ENCODE peak calls at places on chromosomes 2 and 18, in eight cellular contexts. One of them, this sample, is unnamed.

GRCh38 chr2:157256621-157257020 is 884 bp upstream of the GALNT5 start:
- DNase-seq in CD8-positive, alpha-beta T cell: no peak
- DNase-seq in GM18507: no peak
- DNase-seq in T-helper 2 cell: no peak
- DNase-seq in stimulated activated naive B cell treated with anti-CD40 and anti-IgM and Interleukin-4, amounts not matched to agents 10 μg/mL and 1 μg/mL and 100 μg/mL, for 72 hours: no peak
- DNase-seq in esophagus squamous epithelium: no peak
- DNase-seq in ELR: no peak
- DNase-seq in NCI-H2081: no peak
- DNase-seq in this sample: peak

GRCh38 chr2:239289545-239289944 is 111.3 kb downstream of the HDAC4 start:
- DNase-seq in GM18507: no peak
- DNase-seq in NCI-H2081: no peak
- DNase-seq in ELR: no peak
- DNase-seq in esophagus squamous epithelium: no peak
- DNase-seq in stimulated activated naive B cell treated with anti-CD40 and anti-IgM and Interleukin-4, amounts not matched to agents 10 μg/mL and 1 μg/mL and 100 μg/mL, for 72 hours: no peak
- DNase-seq in CD8-positive, alpha-beta T cell: peak
- DNase-seq in T-helper 2 cell: no peak
- DNase-seq in this sample: no peak

GRCh38 chr2:234478121-234478858 is 18.6 kb downstream of the ARL4C start:
- DNase-seq in CD8-positive, alpha-beta T cell: no peak
- DNase-seq in GM18507: no peak
- DNase-seq in T-helper 2 cell: no peak
- DNase-seq in esophagus squamous epithelium: no peak
- DNase-seq in stimulated activated naive B cell treated with anti-CD40 and anti-IgM and Interleukin-4, amounts not matched to agents 10 μg/mL and 1 μg/mL and 100 μg/mL, for 72 hours: no peak
- DNase-seq in ELR: no peak
- DNase-seq in NCI-H2081: no peak
- DNase-seq in this sample: no peak

GRCh38 chr2:182763311-182763912 is 47.4 kb downstream of the DNAJC10 start:
- DNase-seq in ELR: peak
- DNase-seq in GM18507: no peak
- DNase-seq in esophagus squamous epithelium: no peak
- DNase-seq in stimulated activated naive B cell treated with anti-CD40 and anti-IgM and Interleukin-4, amounts not matched to agents 10 μg/mL and 1 μg/mL and 100 μg/mL, for 72 hours: no peak
- DNase-seq in CD8-positive, alpha-beta T cell: no peak
- DNase-seq in NCI-H2081: peak
- DNase-seq in T-helper 2 cell: no peak
- DNase-seq in this sample: no peak

GRCh38 chr2:46073540-46074018 is 223.6 kb upstream of the EPAS1 start:
- DNase-seq in esophagus squamous epithelium: no peak
- DNase-seq in ELR: peak
- DNase-seq in T-helper 2 cell: no peak
- DNase-seq in NCI-H2081: no peak
- DNase-seq in stimulated activated naive B cell treated with anti-CD40 and anti-IgM and Interleukin-4, amounts not matched to agents 10 μg/mL and 1 μg/mL and 100 μg/mL, for 72 hours: no peak
- DNase-seq in GM18507: no peak
- DNase-seq in CD8-positive, alpha-beta T cell: no peak
- DNase-seq in this sample: no peak

GRCh38 chr2:133296396-133296795 is 271.9 kb downstream of the NCKAP5 start:
- DNase-seq in CD8-positive, alpha-beta T cell: no peak
- DNase-seq in T-helper 2 cell: no peak
- DNase-seq in GM18507: no peak
- DNase-seq in ELR: no peak
- DNase-seq in stimulated activated naive B cell treated with anti-CD40 and anti-IgM and Interleukin-4, amounts not matched to agents 10 μg/mL and 1 μg/mL and 100 μg/mL, for 72 hours: no peak
- DNase-seq in NCI-H2081: no peak
- DNase-seq in esophagus squamous epithelium: no peak
- DNase-seq in this sample: no peak

GRCh38 chr18:21191596-21192307 is 50.3 kb upstream of the GREB1L start:
- DNase-seq in esophagus squamous epithelium: no peak
- DNase-seq in ELR: peak
- DNase-seq in CD8-positive, alpha-beta T cell: no peak
- DNase-seq in T-helper 2 cell: no peak
- DNase-seq in NCI-H2081: peak
- DNase-seq in stimulated activated naive B cell treated with anti-CD40 and anti-IgM and Interleukin-4, amounts not matched to agents 10 μg/mL and 1 μg/mL and 100 μg/mL, for 72 hours: no peak
- DNase-seq in GM18507: no peak
- DNase-seq in this sample: no peak

GRCh38 chr2:101679037-101679726 is 18.3 kb upstream of the MAP4K4 start:
- DNase-seq in ELR: peak
- DNase-seq in NCI-H2081: peak
- DNase-seq in esophagus squamous epithelium: no peak
- DNase-seq in stimulated activated naive B cell treated with anti-CD40 and anti-IgM and Interleukin-4, amounts not matched to agents 10 μg/mL and 1 μg/mL and 100 μg/mL, for 72 hours: no peak
- DNase-seq in GM18507: no peak
- DNase-seq in CD8-positive, alpha-beta T cell: no peak
- DNase-seq in T-helper 2 cell: no peak
- DNase-seq in this sample: no peak

GRCh38 chr18:51666717-51667320 is 469.3 kb upstream of the MEX3C start:
- DNase-seq in esophagus squamous epithelium: no peak
- DNase-seq in stimulated activated naive B cell treated with anti-CD40 and anti-IgM and Interleukin-4, amounts not matched to agents 10 μg/mL and 1 μg/mL and 100 μg/mL, for 72 hours: no peak
- DNase-seq in T-helper 2 cell: no peak
- DNase-seq in NCI-H2081: peak
- DNase-seq in ELR: no peak
- DNase-seq in GM18507: no peak
- DNase-seq in CD8-positive, alpha-beta T cell: no peak
- DNase-seq in this sample: no peak

GRCh38 chr2:55923091-55923977 is at the start of gene EFEMP1:
- DNase-seq in GM18507: no peak
- DNase-seq in T-helper 2 cell: no peak
- DNase-seq in stimulated activated naive B cell treated with anti-CD40 and anti-IgM and Interleukin-4, amounts not matched to agents 10 μg/mL and 1 μg/mL and 100 μg/mL, for 72 hours: no peak
- DNase-seq in esophagus squamous epithelium: no peak
- DNase-seq in NCI-H2081: no peak
- DNase-seq in ELR: peak
- DNase-seq in CD8-positive, alpha-beta T cell: no peak
- DNase-seq in this sample: no peak

GRCh38 chr2:65057391-65058052 is 1.3 kb downstream of the CEP68 start:
- DNase-seq in stimulated activated naive B cell treated with anti-CD40 and anti-IgM and Interleukin-4, amounts not matched to agents 10 μg/mL and 1 μg/mL and 100 μg/mL, for 72 hours: peak
- DNase-seq in CD8-positive, alpha-beta T cell: peak
- DNase-seq in NCI-H2081: peak
- DNase-seq in T-helper 2 cell: no peak
- DNase-seq in esophagus squamous epithelium: no peak
- DNase-seq in ELR: peak
- DNase-seq in GM18507: no peak
- DNase-seq in this sample: peak

GRCh38 chr2:72789241-72789640 is 36.6 kb downstream of the EXOC6B start:
- DNase-seq in ELR: peak
- DNase-seq in CD8-positive, alpha-beta T cell: no peak
- DNase-seq in stimulated activated naive B cell treated with anti-CD40 and anti-IgM and Interleukin-4, amounts not matched to agents 10 μg/mL and 1 μg/mL and 100 μg/mL, for 72 hours: no peak
- DNase-seq in T-helper 2 cell: no peak
- DNase-seq in NCI-H2081: no peak
- DNase-seq in GM18507: no peak
- DNase-seq in esophagus squamous epithelium: no peak
- DNase-seq in this sample: no peak

GRCh38 chr2:101518470-101519172 is 43.7 kb upstream of the RFX8 start:
- DNase-seq in esophagus squamous epithelium: no peak
- DNase-seq in NCI-H2081: peak
- DNase-seq in T-helper 2 cell: no peak
- DNase-seq in GM18507: no peak
- DNase-seq in ELR: peak
- DNase-seq in stimulated activated naive B cell treated with anti-CD40 and anti-IgM and Interleukin-4, amounts not matched to agents 10 μg/mL and 1 μg/mL and 100 μg/mL, for 72 hours: no peak
- DNase-seq in CD8-positive, alpha-beta T cell: no peak
- DNase-seq in this sample: no peak

GRCh38 chr2:235668782-235669181 is 174.9 kb downstream of the AGAP1 start:
- DNase-seq in T-helper 2 cell: no peak
- DNase-seq in GM18507: no peak
- DNase-seq in NCI-H2081: no peak
- DNase-seq in stimulated activated naive B cell treated with anti-CD40 and anti-IgM and Interleukin-4, amounts not matched to agents 10 μg/mL and 1 μg/mL and 100 μg/mL, for 72 hours: no peak
- DNase-seq in CD8-positive, alpha-beta T cell: no peak
- DNase-seq in ELR: no peak
- DNase-seq in esophagus squamous epithelium: no peak
- DNase-seq in this sample: no peak

This sample was measured in GM12864.